ENCODE peak calls at places on chromosomes 6 and 20, in nine cellular contexts. F, S, T, O, V, Y, L, H and K are unnamed samples.

GRCh38 chr6:84448331-84448730 is 220.9 kb upstream of the CEP162 start:
- DNase-seq in F (no peak), S (no peak), T (no peak), O (no peak), V (no peak), Y (no peak), L (no peak), H (no peak), K (no peak)

GRCh38 chr6:47130086-47130485 is 88.0 kb upstream of the ADGRF1 start:
- DNase-seq in F (no peak), S (no peak), T (no peak), O (no peak), V (no peak), Y (no peak), L (no peak), H (no peak), K (no peak)

GRCh38 chr20:59120919-59121318 is 42.7 kb upstream of the ZNF831 start:
- DNase-seq in F (no peak), S (no peak), T (no peak), O (no peak), V (no peak), Y (no peak), L (no peak), H (no peak), K (no peak)

GRCh38 chr20:44683263-44684046 is 31.7 kb upstream of the CCN5 start:
- DNase-seq in F (peak; percentile 44), S (peak; percentile 74), T (peak; percentile 21), O (no peak), V (peak; percentile 40), Y (no peak), L (no peak), H (no peak), K (peak; percentile 57)

GRCh38 chr6:138410972-138411667 is 7.1 kb downstream of the HEBP2 start:
- DNase-seq in F (no peak), S (no peak), T (no peak), O (no peak), V (no peak), Y (no peak), L (no peak), H (peak; percentile 36), K (peak; percentile 90)

GRCh38 chr20:10662661-10663458 is 10.9 kb downstream of the JAG1 start:
- DNase-seq in F (no peak), S (no peak), T (no peak), O (no peak), V (no peak), Y (no peak), L (no peak), H (no peak), K (peak; percentile 0)

GRCh38 chr6:55040102-55040848 is 134.0 kb upstream of the HCRTR2 start:
- DNase-seq in F (no peak), S (no peak), T (no peak), O (no peak), V (no peak), Y (no peak), L (peak; percentile 96), H (no peak), K (peak; percentile 60)

GRCh38 chr20:34708621-34709043 is 4.5 kb downstream of the TP53INP2 start:
- DNase-seq in F (no peak), S (peak; percentile 47), T (no peak), O (peak; percentile 56), V (peak; percentile 38), Y (peak; percentile 21), L (peak; percentile 25), H (no peak), K (peak; percentile 54)

GRCh38 chr20:54062812-54063280 is 7.5 kb downstream of the BCAS1 start:
- DNase-seq in F (no peak), S (no peak), T (no peak), O (no peak), V (no peak), Y (no peak), L (peak; percentile 76), H (peak; percentile 8), K (peak; percentile 52)

GRCh38 chr6:29791162-29791561 is 36.5 kb upstream of the HLA-G start:
- DNase-seq in F (no peak), S (no peak), T (no peak), O (no peak), V (no peak), Y (no peak), L (peak; percentile 22), H (no peak), K (no peak)

GRCh38 chr6:82750570-82750969 is 315.1 kb downstream of the UBE3D start:
- DNase-seq in F (no peak), S (no peak), T (no peak), O (no peak), V (no peak), Y (no peak), L (peak; percentile 85), H (no peak), K (peak; percentile 84)

GRCh38 chr6:141675957-141676356 is 456.8 kb upstream of the GJE1 start:
- DNase-seq in F (no peak), S (no peak), T (no peak), O (no peak), V (no peak), Y (no peak), L (peak; percentile 26), H (no peak), K (peak; percentile 51)

GRCh38 chr20:44496976-44497375 is 21.3 kb downstream of the TTPAL start:
- DNase-seq in F (no peak), S (no peak), T (no peak), O (no peak), V (no peak), Y (no peak), L (peak; percentile 79), H (peak; percentile 82), K (peak; percentile 91)